ENCODE peak calls at places on chromosome 18, in nine cellular contexts. R is ovary, Y is A549, T is esophagus muscularis mucosa, E is tibial nerve, N is stomach, U is K562, L is upper lobe of left lung, F is H1. V is an unnamed sample.

GRCh38 chr18:7924616-7925015 is 357.5 kb downstream of the PTPRM start:
- DNase-seq in R (no peak), Y (no peak), T (no peak), E (no peak), N (no peak), U (no peak), L (no peak), F (no peak), V (no peak)

GRCh38 chr18:45954070-45954712 is 12.9 kb downstream of the EPG5 start:
- DNase-seq in R (no peak), Y (peak; percentile 1), T (no peak), E (no peak), N (no peak), U (no peak), L (no peak), F (no peak), V (no peak)

GRCh38 chr18:9594782-9595181 is 19.6 kb downstream of the PPP4R1 start:
- DNase-seq in R (no peak), Y (no peak), T (no peak), E (no peak), N (no peak), U (no peak), L (no peak), F (no peak), V (no peak)

GRCh38 chr18:22412502-22412901 is 5.2 kb downstream of the CTAGE1 start:
- DNase-seq in R (no peak), Y (no peak), T (no peak), E (no peak), N (no peak), U (no peak), L (no peak), F (no peak), V (no peak)

GRCh38 chr18:46481048-46481846 is 175.8 kb downstream of the LOXHD1 start:
- DNase-seq in R (no peak), Y (peak; percentile 35), T (no peak), E (peak; percentile 56), N (peak; percentile 57), U (peak; percentile 39), L (no peak), F (peak; percentile 87), V (no peak)

GRCh38 chr18:12067671-12068070 is 26.0 kb upstream of the ANKRD62 start:
- DNase-seq in R (no peak), Y (no peak), T (no peak), E (no peak), N (no peak), U (no peak), L (peak; percentile 62), F (no peak), V (no peak)

GRCh38 chr18:45901654-45902210 is 65.4 kb downstream of the EPG5 start:
- DNase-seq in R (no peak), Y (no peak), T (no peak), E (no peak), N (no peak), U (no peak), L (no peak), F (no peak), V (no peak)

GRCh38 chr18:68713791-68714190 is 1.1 kb downstream of the TMX3 start:
- DNase-seq in R (no peak), Y (no peak), T (no peak), E (no peak), N (no peak), U (no peak), L (no peak), F (no peak), V (no peak)

GRCh38 chr18:48459471-48459870 is 50.3 kb upstream of the ZBTB7C start:
- DNase-seq in R (no peak), Y (no peak), T (no peak), E (no peak), N (no peak), U (no peak), L (no peak), F (no peak), V (no peak)

GRCh38 chr18:70366670-70367069 is 77.8 kb downstream of the SOCS6 start:
- DNase-seq in R (no peak), Y (no peak), T (no peak), E (no peak), N (no peak), U (no peak), L (no peak), F (no peak), V (no peak)

GRCh38 chr18:67766930-67767329 is 250.4 kb upstream of the DSEL start:
- DNase-seq in R (no peak), Y (peak; percentile 70), T (no peak), E (no peak), N (no peak), U (no peak), L (no peak), F (no peak), V (no peak)

GRCh38 chr18:48230459-48231113 is 178.6 kb downstream of the ZBTB7C start:
- DNase-seq in R (peak; percentile 35), Y (peak; percentile 66), T (no peak), E (peak; percentile 60), N (peak; percentile 52), U (peak; percentile 38), L (peak; percentile 29), F (peak; percentile 84), V (no peak)

GRCh38 chr18:4836146-4836545 is 360.9 kb downstream of the AKAIN1 start:
- DNase-seq in R (no peak), Y (no peak), T (no peak), E (no peak), N (no peak), U (no peak), L (no peak), F (no peak), V (no peak)

GRCh38 chr18:74331404-74331803 is 15.8 kb downstream of the C18orf63 start:
- DNase-seq in R (no peak), Y (peak; percentile 46), T (no peak), E (peak; percentile 22), N (no peak), U (no peak), L (no peak), F (no peak), V (no peak)

GRCh38 chr18:77308216-77308615 is 58.6 kb downstream of the GALR1 start:
- DNase-seq in R (no peak), Y (no peak), T (no peak), E (no peak), N (no peak), U (no peak), L (no peak), F (no peak), V (no peak)
- TF ChIP-seq EP300 in R (no peak), Y (no peak), T (no peak), E (no peak), N (no peak), U (no peak), L (no peak), F (no peak), V (no peak)

DNA sequence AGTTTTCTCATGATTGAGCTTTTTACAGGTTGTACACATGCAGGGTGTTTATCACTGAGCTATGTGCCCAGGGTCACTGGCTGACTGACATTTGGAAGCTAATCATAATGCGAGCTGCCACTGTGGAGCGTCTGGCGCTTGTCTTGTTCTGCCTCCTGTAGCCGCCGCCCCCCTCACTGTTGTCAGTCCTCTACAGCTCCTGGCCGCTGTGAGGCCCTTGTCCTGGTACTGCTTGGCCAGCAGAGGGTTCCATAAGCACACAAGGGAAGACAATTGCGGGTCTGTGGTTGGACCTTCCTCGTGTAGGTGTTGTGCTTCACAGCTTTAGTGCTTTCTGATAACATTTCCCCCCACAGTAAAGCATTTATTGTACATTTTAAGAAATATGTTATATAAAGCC is 105.6 kb upstream of the LDLRAD4 start:
- DNase-seq in R (peak; percentile 39), Y (peak; percentile 54), T (no peak), E (no peak), N (peak; percentile 55), U (peak; percentile 75), L (no peak), F (peak; percentile 65), V (peak; percentile 81)
- TF ChIP-seq CTCF in R (no peak), Y (no peak), T (peak; percentile 32), E (peak; percentile 24), N (peak; percentile 32), U (peak; percentile 52), L (no peak), F (peak; percentile 64), V (peak; percentile 71)

GRCh38 chr18:62786689-62787088 is 71.3 kb downstream of the PHLPP1 start:
- DNase-seq in R (no peak), Y (no peak), T (no peak), E (no peak), N (no peak), U (no peak), L (no peak), F (no peak), V (no peak)

GRCh38 chr18:62790836-62791772 is 75.8 kb downstream of the PHLPP1 start:
- DNase-seq in R (no peak), Y (no peak), T (no peak), E (no peak), N (no peak), U (no peak), L (no peak), F (no peak), V (no peak)

GRCh38 chr18:62788111-62788510 is 72.8 kb downstream of the PHLPP1 start:
- DNase-seq in R (no peak), Y (no peak), T (no peak), E (no peak), N (no peak), U (no peak), L (no peak), F (no peak), V (no peak)

GRCh38 chr18:62784966-62785413 is 69.6 kb downstream of the PHLPP1 start:
- DNase-seq in R (peak; percentile 65), Y (peak; percentile 21), T (no peak), E (peak; percentile 27), N (no peak), U (no peak), L (no peak), F (no peak), V (peak; percentile 72)

GRCh38 chr18:62788891-62789290 is 73.5 kb downstream of the PHLPP1 start:
- DNase-seq in R (no peak), Y (no peak), T (no peak), E (no peak), N (no peak), U (no peak), L (no peak), F (no peak), V (no peak)
- H3K4me1 ChIP-seq in R (peaks cover 8% of the 10 kb centered on the region), Y (peaks cover 50% of the 10 kb centered on the region), T (peaks cover 77% of the 10 kb centered on the region), E (peaks cover 59% of the 10 kb centered on the region), N (peaks cover 42% of the 10 kb centered on the region), U (no peaks in the 10 kb centered on the region), L (no peaks in the 10 kb centered on the region), F (peaks cover 25% of the 10 kb centered on the region), V (peaks cover 81% of the 10 kb centered on the region)

GRCh38 chr18:35386600-35387366 is 9.6 kb upstream of the ZNF396 start:
- DNase-seq in R (peak; percentile 68), Y (peak; percentile 83), T (peak; percentile 89), E (peak; percentile 65), N (peak; percentile 72), U (peak; percentile 78), L (no peak), F (peak; percentile 63), V (peak; percentile 80)

GRCh38 chr18:35389095-35389618 is 12.0 kb upstream of the ZNF396 start:
- DNase-seq in R (no peak), Y (no peak), T (peak; percentile 80), E (peak; percentile 35), N (no peak), U (no peak), L (no peak), F (no peak), V (no peak)

GRCh38 chr18:35390956-35391695 is 14.0 kb upstream of the ZNF396 start:
- DNase-seq in R (no peak), Y (no peak), T (no peak), E (no peak), N (no peak), U (no peak), L (no peak), F (no peak), V (no peak)

GRCh38 chr18:35383136-35383535 is 6.0 kb upstream of the ZNF396 start:
- DNase-seq in R (no peak), Y (no peak), T (peak; percentile 21), E (no peak), N (no peak), U (no peak), L (no peak), F (no peak), V (no peak)

GRCh38 chr18:35387367-35387685 is 10.2 kb upstream of the ZNF396 start:
- DNase-seq in R (no peak), Y (no peak), T (no peak), E (no peak), N (no peak), U (no peak), L (no peak), F (no peak), V (no peak)
- TF ChIP-seq EP300 in R (no peak), Y (no peak), T (no peak), E (no peak), N (no peak), U (no peak), L (no peak), F (no peak), V (no peak)

V was measured in sigmoid colon.